ENCODE peak calls at places on chromosomes 6 and 20, in eight cellular contexts. K is GM12878, Y is transverse colon, P is suprapubic skin, V is H1, G is stomach, O is HepG2, I is upper lobe of left lung. H is an unnamed sample.

GRCh38 chr6:137775720-137776119 is 91.3 kb upstream of the TNFAIP3 start:
- DNase-seq in K (no peak), Y (no peak), P (no peak), V (no peak), G (no peak), O (no peak), I (no peak), H (no peak)

GRCh38 chr6:11007715-11008608 is 36.1 kb downstream of the ELOVL2 start:
- DNase-seq in K (no peak), Y (no peak), P (no peak), V (no peak), G (no peak), O (peak), I (no peak), H (no peak)

GRCh38 chr20:14829897-14830296 is 492.5 kb upstream of the FLRT3 start:
- DNase-seq in K (peak), Y (no peak), P (no peak), V (no peak), G (no peak), O (no peak), I (no peak), H (no peak)

GRCh38 chr20:14853079-14853478 is 515.7 kb upstream of the FLRT3 start:
- DNase-seq in K (peak), Y (no peak), P (no peak), V (no peak), G (no peak), O (no peak), I (no peak), H (no peak)

GRCh38 chr6:90469906-90470305 is 117.0 kb downstream of the MAP3K7 start:
- DNase-seq in K (no peak), Y (no peak), P (no peak), V (no peak), G (no peak), O (no peak), I (no peak), H (no peak)

GRCh38 chr20:53163486-53163885 is 191.3 kb downstream of the TSHZ2 start:
- DNase-seq in K (no peak), Y (no peak), P (no peak), V (no peak), G (no peak), O (no peak), I (no peak), H (no peak)

GRCh38 chr20:22379472-22379871 is 204.9 kb downstream of the FOXA2 start:
- DNase-seq in K (no peak), Y (no peak), P (no peak), V (no peak), G (no peak), O (no peak), I (no peak), H (no peak)

GRCh38 chr20:5715068-5715841 is 34.9 kb upstream of the SHLD1 start:
- DNase-seq in K (no peak), Y (no peak), P (no peak), V (no peak), G (no peak), O (no peak), I (no peak), H (no peak)

GRCh38 chr20:38704136-38704535 is 20.1 kb upstream of the SLC32A1 start:
- DNase-seq in K (no peak), Y (no peak), P (no peak), V (no peak), G (no peak), O (no peak), I (no peak), H (no peak)

DNA sequence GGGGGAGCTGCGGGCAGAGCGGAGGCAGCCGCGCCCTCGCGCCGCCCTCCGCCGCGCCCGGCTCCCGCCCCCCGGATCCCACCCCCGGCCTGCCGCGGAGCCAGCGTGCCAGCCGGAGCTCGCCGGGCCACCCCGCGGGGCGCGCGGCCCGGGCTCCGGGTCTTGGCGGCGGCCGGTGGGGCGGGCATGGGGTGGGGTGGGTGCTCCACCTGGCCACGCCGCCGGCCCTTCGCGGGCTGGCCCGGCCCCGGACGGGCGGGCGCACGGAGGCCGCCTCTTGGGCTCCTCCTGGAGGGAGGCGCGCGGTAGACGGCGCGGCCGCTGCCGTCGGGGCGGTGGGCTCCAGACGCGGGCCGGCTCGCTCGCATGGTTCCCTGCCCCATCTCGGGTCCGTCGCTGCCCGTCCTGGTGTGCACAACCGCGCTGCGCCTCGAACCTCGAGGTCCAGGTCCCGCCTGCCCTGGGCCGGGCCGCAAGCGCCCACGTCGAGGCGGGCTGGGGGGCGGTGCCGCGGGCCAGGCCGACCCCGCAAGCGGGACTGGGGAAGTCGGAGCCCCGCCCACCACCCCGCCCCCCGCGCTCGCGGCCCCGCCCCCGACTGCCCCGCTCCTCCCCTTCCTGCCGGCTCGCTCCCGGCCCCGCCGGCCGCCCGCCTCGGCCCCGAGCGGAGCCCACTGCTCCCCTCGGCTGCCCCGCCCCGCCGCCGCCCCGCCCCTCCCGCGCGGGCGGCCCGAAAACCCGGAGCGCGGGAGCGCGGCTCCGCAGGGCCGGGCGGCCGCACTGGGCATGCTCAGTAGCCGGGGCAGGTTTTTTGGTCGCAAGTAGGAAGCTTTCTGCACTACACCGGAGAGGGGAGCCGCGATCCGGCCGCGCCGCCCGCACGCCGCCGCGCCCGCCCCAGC is at the start of gene CDYL:
- DNase-seq in K (no peak), Y (peak), P (peak), V (peak), G (peak), O (peak), I (peak), H (peak)
- TF ChIP-seq POLR2AphosphoS5 in K (no peak), Y (peak), P (no peak), V (peak), G (peak), O (no peak), I (peak), H (peak)

GRCh38 chr6:56957856-56958255 is 2.9 kb downstream of the BEND6 start:
- DNase-seq in K (no peak), Y (no peak), P (no peak), V (no peak), G (no peak), O (no peak), I (no peak), H (no peak)

GRCh38 chr6:56956481-56956880 is 1.6 kb downstream of the BEND6 start:
- DNase-seq in K (no peak), Y (no peak), P (no peak), V (no peak), G (no peak), O (no peak), I (no peak), H (no peak)

GRCh38 chr6:56955171-56956155 is 556 bp downstream of the BEND6 start:
- DNase-seq in K (peak), Y (peak), P (peak), V (peak), G (peak), O (peak), I (peak), H (peak)

GRCh38 chr6:56953597-56954388 is 1.1 kb upstream of the BEND6 start:
- DNase-seq in K (peak), Y (peak), P (peak), V (peak), G (no peak), O (no peak), I (peak), H (no peak)

GRCh38 chr6:56954389-56955170 is at the start of gene BEND6:
- DNase-seq in K (no peak), Y (peak), P (peak), V (peak), G (peak), O (peak), I (peak), H (peak)
- TF ChIP-seq POLR2A in K (peak), Y (no peak), P (no peak), V (peak), G (no peak), O (no peak), I (no peak), H (no peak)

DNA sequence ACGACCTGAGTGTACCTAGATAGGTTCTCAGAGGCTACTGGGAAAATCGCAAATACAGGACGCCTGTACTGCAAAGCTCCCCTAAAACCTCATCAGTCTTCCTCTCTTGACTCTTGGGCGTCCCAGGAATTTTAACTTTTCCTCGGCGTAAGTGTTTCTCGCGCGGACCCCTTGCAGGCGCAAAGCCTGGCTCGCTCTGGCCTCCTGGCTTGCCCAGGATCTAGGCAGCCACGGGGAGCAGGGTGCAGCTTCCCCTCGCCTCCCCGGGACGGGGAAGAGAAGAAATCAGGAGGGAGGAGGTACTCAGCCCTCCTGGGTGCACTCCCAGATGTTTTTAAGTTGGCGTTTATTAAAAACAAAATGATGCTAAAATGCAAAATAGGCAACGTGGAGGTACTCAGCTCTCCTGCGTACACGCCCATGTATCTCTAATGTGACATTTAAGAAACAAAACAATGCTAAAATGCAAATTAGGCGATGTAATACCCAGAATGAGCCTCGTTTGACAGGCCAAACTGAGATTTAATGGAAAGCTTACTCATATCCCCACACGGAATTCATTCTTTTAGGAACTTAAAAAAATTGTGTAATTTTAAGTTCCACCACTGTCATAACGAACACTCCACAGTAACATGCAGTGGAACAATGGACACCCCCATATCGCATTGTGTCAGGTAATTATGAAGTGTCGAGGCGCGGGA is 1.6 kb upstream of the SOBP start:
- DNase-seq in K (no peak), Y (no peak), P (no peak), V (no peak), G (no peak), O (no peak), I (peak), H (no peak)
- TF ChIP-seq EP300 in K (no peak), Y (no peak), P (no peak), V (no peak), G (no peak), O (no peak), I (no peak), H (no peak)

DNA sequence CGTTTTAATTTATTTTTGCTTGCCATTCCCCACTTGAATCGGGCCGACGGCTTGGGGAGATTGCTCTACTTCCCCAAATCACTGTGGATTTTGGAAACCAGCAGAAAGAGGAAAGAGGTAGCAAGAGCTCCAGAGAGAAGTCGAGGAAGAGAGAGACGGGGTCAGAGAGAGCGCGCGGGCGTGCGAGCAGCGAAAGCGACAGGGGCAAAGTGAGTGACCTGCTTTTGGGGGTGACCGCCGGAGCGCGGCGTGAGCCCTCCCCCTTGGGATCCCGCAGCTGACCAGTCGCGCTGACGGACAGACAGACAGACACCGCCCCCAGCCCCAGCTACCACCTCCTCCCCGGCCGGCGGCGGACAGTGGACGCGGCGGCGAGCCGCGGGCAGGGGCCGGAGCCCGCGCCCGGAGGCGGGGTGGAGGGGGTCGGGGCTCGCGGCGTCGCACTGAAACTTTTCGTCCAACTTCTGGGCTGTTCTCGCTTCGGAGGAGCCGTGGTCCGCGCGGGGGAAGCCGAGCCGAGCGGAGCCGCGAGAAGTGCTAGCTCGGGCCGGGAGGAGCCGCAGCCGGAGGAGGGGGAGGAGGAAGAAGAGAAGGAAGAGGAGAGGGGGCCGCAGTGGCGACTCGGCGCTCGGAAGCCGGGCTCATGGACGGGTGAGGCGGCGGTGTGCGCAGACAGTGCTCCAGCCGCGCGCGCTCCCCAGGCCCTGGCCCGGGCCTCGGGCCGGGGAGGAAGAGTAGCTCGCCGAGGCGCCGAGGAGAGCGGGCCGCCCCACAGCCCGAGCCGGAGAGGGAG is 602 bp downstream of the VEGFA start:
- DNase-seq in K (no peak), Y (peak), P (no peak), V (no peak), G (peak), O (peak), I (peak), H (peak)
- TF ChIP-seq POLR2AphosphoS5 in K (no peak), Y (peak), P (no peak), V (peak), G (peak), O (no peak), I (no peak), H (no peak)

GRCh38 chr6:43826739-43827138 is 56.7 kb downstream of the VEGFA start:
- DNase-seq in K (no peak), Y (no peak), P (no peak), V (no peak), G (no peak), O (no peak), I (no peak), H (no peak)

GRCh38 chr6:43825187-43826115 is 55.4 kb downstream of the VEGFA start:
- DNase-seq in K (no peak), Y (no peak), P (no peak), V (no peak), G (no peak), O (no peak), I (peak), H (no peak)

GRCh38 chr6:43824741-43825064 is 54.7 kb downstream of the VEGFA start:
- DNase-seq in K (no peak), Y (no peak), P (no peak), V (no peak), G (no peak), O (no peak), I (no peak), H (no peak)

GRCh38 chr6:43823390-43823789 is 53.4 kb downstream of the VEGFA start:
- DNase-seq in K (no peak), Y (no peak), P (no peak), V (no peak), G (no peak), O (no peak), I (no peak), H (no peak)

DNA sequence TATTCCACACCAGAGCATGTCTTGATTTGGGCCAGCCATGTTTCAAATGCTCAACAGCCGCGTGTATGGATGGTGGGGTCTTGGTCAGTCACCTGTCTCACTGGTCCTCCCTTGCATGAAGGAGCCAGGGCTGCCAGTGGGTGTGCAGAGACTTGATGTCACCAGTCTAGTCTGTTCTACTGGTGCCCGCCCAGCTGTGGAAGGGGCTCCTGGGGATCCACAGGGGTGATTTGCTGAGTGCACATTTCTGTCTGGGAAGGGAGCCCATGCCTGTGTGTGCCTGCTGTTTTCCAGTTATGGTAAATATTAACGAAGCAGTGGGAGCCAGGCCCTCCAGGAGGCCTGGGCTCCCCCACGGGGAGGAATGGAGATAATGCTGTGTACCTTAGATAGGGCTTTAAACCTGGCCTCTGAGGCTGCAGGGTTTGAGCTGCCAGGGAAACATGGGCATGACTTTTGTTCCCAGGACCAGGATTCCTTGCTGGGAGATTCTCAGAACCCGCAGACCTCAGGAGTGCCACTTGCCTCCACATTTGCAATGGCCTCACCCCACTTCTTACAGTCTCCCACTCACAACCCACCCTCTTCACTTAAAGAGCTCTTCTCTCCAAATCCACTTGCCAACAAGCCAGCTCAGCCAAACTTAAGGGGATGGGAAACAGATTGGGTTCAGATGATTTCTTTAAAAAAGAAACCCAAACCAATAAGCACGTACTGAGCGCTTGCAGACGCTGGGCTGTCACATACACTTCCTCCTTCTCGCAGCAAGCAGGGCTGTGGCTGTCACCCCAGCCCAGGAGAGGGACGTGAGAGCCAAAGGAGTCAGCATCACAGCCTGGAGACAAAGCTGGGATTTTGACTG is 54.1 kb downstream of the VEGFA start:
- DNase-seq in K (no peak), Y (no peak), P (no peak), V (no peak), G (peak), O (peak), I (no peak), H (no peak)
- TF ChIP-seq POLR2A in K (no peak), Y (no peak), P (no peak), V (no peak), G (no peak), O (no peak), I (peak), H (no peak)